ENCODE peak calls at places on chromosomes 5 and 9, in nine cellular contexts. One of them, this sample, is unnamed.

GRCh38 chr9:93451762-93452709 is 551 bp downstream of the FAM120A start:
- DNase-seq in cardiac septum: peak
- DNase-seq in hippocampal formation: peak
- DNase-seq in SHP77: peak
- DNase-seq in lower lobe of right lung: peak
- DNase-seq in NCI-H146: peak
- DNase-seq in HepG2: peak
- DNase-seq in COR-L47: peak
- DNase-seq in stimulated activated CD8-positive, alpha-beta memory T cell treated with anti-CD3 and anti-CD28 coated beads, Interleukin-4, amount 100 ng/mL, for 1 hour: peak
- DNase-seq in this sample: peak

GRCh38 chr9:89144242-89144641 is 34.4 kb downstream of the SHC3 start:
- DNase-seq in COR-L47: no peak
- DNase-seq in SHP77: no peak
- DNase-seq in cardiac septum: no peak
- DNase-seq in HepG2: no peak
- DNase-seq in lower lobe of right lung: no peak
- DNase-seq in hippocampal formation: no peak
- DNase-seq in NCI-H146: no peak
- DNase-seq in stimulated activated CD8-positive, alpha-beta memory T cell treated with anti-CD3 and anti-CD28 coated beads, Interleukin-4, amount 100 ng/mL, for 1 hour: no peak
- DNase-seq in this sample: no peak

GRCh38 chr5:91487420-91487819 is 104.3 kb upstream of the ARRDC3 start:
- DNase-seq in COR-L47: no peak
- DNase-seq in cardiac septum: no peak
- DNase-seq in HepG2: no peak
- DNase-seq in SHP77: no peak
- DNase-seq in NCI-H146: peak
- DNase-seq in hippocampal formation: no peak
- DNase-seq in lower lobe of right lung: no peak
- DNase-seq in stimulated activated CD8-positive, alpha-beta memory T cell treated with anti-CD3 and anti-CD28 coated beads, Interleukin-4, amount 100 ng/mL, for 1 hour: no peak
- DNase-seq in this sample: no peak

GRCh38 chr5:53712327-53712726 is 151.9 kb downstream of the NDUFS4 start:
- DNase-seq in stimulated activated CD8-positive, alpha-beta memory T cell treated with anti-CD3 and anti-CD28 coated beads, Interleukin-4, amount 100 ng/mL, for 1 hour: no peak
- DNase-seq in lower lobe of right lung: no peak
- DNase-seq in NCI-H146: no peak
- DNase-seq in cardiac septum: no peak
- DNase-seq in COR-L47: no peak
- DNase-seq in HepG2: no peak
- DNase-seq in hippocampal formation: no peak
- DNase-seq in SHP77: no peak
- DNase-seq in this sample: no peak

GRCh38 chr5:148033138-148033537 is 30.6 kb upstream of the SPINK5 start:
- DNase-seq in lower lobe of right lung: no peak
- DNase-seq in stimulated activated CD8-positive, alpha-beta memory T cell treated with anti-CD3 and anti-CD28 coated beads, Interleukin-4, amount 100 ng/mL, for 1 hour: no peak
- DNase-seq in NCI-H146: no peak
- DNase-seq in HepG2: no peak
- DNase-seq in hippocampal formation: no peak
- DNase-seq in SHP77: no peak
- DNase-seq in COR-L47: no peak
- DNase-seq in cardiac septum: no peak
- DNase-seq in this sample: no peak

GRCh38 chr5:80960531-80961375 is 590 bp downstream of the RASGRF2 start:
- DNase-seq in NCI-H146: peak
- DNase-seq in stimulated activated CD8-positive, alpha-beta memory T cell treated with anti-CD3 and anti-CD28 coated beads, Interleukin-4, amount 100 ng/mL, for 1 hour: peak
- DNase-seq in cardiac septum: no peak
- DNase-seq in COR-L47: peak
- DNase-seq in lower lobe of right lung: peak
- DNase-seq in SHP77: no peak
- DNase-seq in hippocampal formation: peak
- DNase-seq in HepG2: peak
- DNase-seq in this sample: peak

GRCh38 chr5:173319610-173320100 is 8.6 kb downstream of the STC2 start:
- DNase-seq in SHP77: no peak
- DNase-seq in COR-L47: no peak
- DNase-seq in hippocampal formation: no peak
- DNase-seq in cardiac septum: no peak
- DNase-seq in lower lobe of right lung: no peak
- DNase-seq in HepG2: no peak
- DNase-seq in stimulated activated CD8-positive, alpha-beta memory T cell treated with anti-CD3 and anti-CD28 coated beads, Interleukin-4, amount 100 ng/mL, for 1 hour: no peak
- DNase-seq in NCI-H146: no peak
- DNase-seq in this sample: no peak

GRCh38 chr5:13624283-13625074 is 320.0 kb downstream of the DNAH5 start:
- DNase-seq in stimulated activated CD8-positive, alpha-beta memory T cell treated with anti-CD3 and anti-CD28 coated beads, Interleukin-4, amount 100 ng/mL, for 1 hour: no peak
- DNase-seq in cardiac septum: no peak
- DNase-seq in lower lobe of right lung: no peak
- DNase-seq in HepG2: no peak
- DNase-seq in SHP77: no peak
- DNase-seq in NCI-H146: no peak
- DNase-seq in hippocampal formation: no peak
- DNase-seq in COR-L47: no peak
- DNase-seq in this sample: no peak

GRCh38 chr5:43041131-43041668 is 1.1 kb upstream of the ANXA2R start:
- DNase-seq in COR-L47: peak
- DNase-seq in SHP77: peak
- DNase-seq in NCI-H146: no peak
- DNase-seq in hippocampal formation: peak
- DNase-seq in cardiac septum: no peak
- DNase-seq in HepG2: no peak
- DNase-seq in stimulated activated CD8-positive, alpha-beta memory T cell treated with anti-CD3 and anti-CD28 coated beads, Interleukin-4, amount 100 ng/mL, for 1 hour: no peak
- DNase-seq in lower lobe of right lung: peak
- DNase-seq in this sample: no peak

GRCh38 chr9:117013596-117013995 is 326.5 kb downstream of the TRIM32 start:
- DNase-seq in hippocampal formation: no peak
- DNase-seq in HepG2: no peak
- DNase-seq in stimulated activated CD8-positive, alpha-beta memory T cell treated with anti-CD3 and anti-CD28 coated beads, Interleukin-4, amount 100 ng/mL, for 1 hour: no peak
- DNase-seq in cardiac septum: no peak
- DNase-seq in NCI-H146: no peak
- DNase-seq in COR-L47: no peak
- DNase-seq in lower lobe of right lung: no peak
- DNase-seq in SHP77: no peak
- DNase-seq in this sample: no peak

GRCh38 chr5:136053336-136054121 is 24.7 kb downstream of the TGFBI start:
- DNase-seq in lower lobe of right lung: no peak
- DNase-seq in stimulated activated CD8-positive, alpha-beta memory T cell treated with anti-CD3 and anti-CD28 coated beads, Interleukin-4, amount 100 ng/mL, for 1 hour: no peak
- DNase-seq in hippocampal formation: no peak
- DNase-seq in SHP77: no peak
- DNase-seq in cardiac septum: peak
- DNase-seq in COR-L47: no peak
- DNase-seq in NCI-H146: no peak
- DNase-seq in HepG2: peak
- DNase-seq in this sample: no peak